ENCODE peak calls at places on chromosomes 7 and 10, in nine cellular contexts. E is upper lobe of left lung, I is esophagus squamous epithelium, T is heart left ventricle, U is fibroblast of lung, X is A549, R is thyroid gland, J is kidney, B is suprapubic skin. Y is an unnamed sample. For H3K9me3, the result is how much of the 10 kb centered on the place peaks cover.

GRCh38 chr10:51389415-51390342 is 309.7 kb downstream of the CSTF2T start:
- DNase-seq in E (peak), I (no peak), T (peak), U (peak), X (no peak), R (peak), J (no peak), B (no peak), Y (peak)

GRCh38 chr7:43737467-43738127 is 8.3 kb upstream of the COA1 start:
- DNase-seq in E (no peak), I (no peak), T (no peak), U (no peak), X (no peak), R (no peak), J (no peak), B (no peak), Y (no peak)

GRCh38 chr10:71555087-71555728 is 158.5 kb downstream of the CDH23 start:
- DNase-seq in E (no peak), I (no peak), T (no peak), U (no peak), X (no peak), R (no peak), J (no peak), B (no peak), Y (no peak)

GRCh38 chr7:29035044-29035740 is 77.1 kb upstream of the TRIL start:
- DNase-seq in E (no peak), I (no peak), T (no peak), U (peak), X (peak), R (peak), J (no peak), B (no peak), Y (no peak)

GRCh38 chr10:21368022-21368582 is 157.4 kb downstream of the SKIDA1 start:
- DNase-seq in E (no peak), I (no peak), T (no peak), U (no peak), X (no peak), R (no peak), J (no peak), B (no peak), Y (no peak)

GRCh38 chr7:123522061-123522460 is 12.3 kb downstream of the IQUB start:
- DNase-seq in E (no peak), I (no peak), T (no peak), U (no peak), X (no peak), R (peak), J (peak), B (no peak), Y (peak)

GRCh38 chr10:28291881-28292297 is 11.0 kb downstream of the MPP7 start:
- DNase-seq in E (peak), I (no peak), T (no peak), U (peak), X (no peak), R (no peak), J (no peak), B (no peak), Y (no peak)

GRCh38 chr10:131901181-131901829 is 497 bp downstream of the PPP2R2D start:
- DNase-seq in E (peak), I (no peak), T (peak), U (peak), X (peak), R (peak), J (peak), B (peak), Y (peak)

GRCh38 chr10:25575343-25575742 is 358.7 kb upstream of the MYO3A start:
- DNase-seq in E (no peak), I (no peak), T (no peak), U (no peak), X (no peak), R (no peak), J (no peak), B (no peak), Y (no peak)

GRCh38 chr10:118017850-118018249 is 28.9 kb downstream of the RAB11FIP2 start:
- DNase-seq in E (peak), I (no peak), T (no peak), U (no peak), X (no peak), R (peak), J (no peak), B (no peak), Y (no peak)

GRCh38 chr7:39054731-39055130 is 77.0 kb downstream of the POU6F2 start:
- DNase-seq in E (no peak), I (no peak), T (no peak), U (no peak), X (no peak), R (no peak), J (no peak), B (no peak), Y (no peak)

GRCh38 chr10:80538481-80539185 is 931 bp downstream of the SH2D4B start:
- DNase-seq in E (no peak), I (no peak), T (no peak), U (no peak), X (no peak), R (no peak), J (no peak), B (peak), Y (peak)

GRCh38 chr7:69609901-69610674 is 11.8 kb downstream of the AUTS2 start:
- DNase-seq in E (no peak), I (no peak), T (no peak), U (no peak), X (no peak), R (no peak), J (no peak), B (no peak), Y (no peak)

GRCh38 chr7:108263364-108263951 is 133.3 kb upstream of the LAMB4 start:
- DNase-seq in E (no peak), I (no peak), T (no peak), U (no peak), X (no peak), R (peak), J (no peak), B (no peak), Y (peak)

GRCh38 chr7:155356323-155357105 is 58.8 kb downstream of the INSIG1 start:
- DNase-seq in E (no peak), I (no peak), T (no peak), U (no peak), X (peak), R (peak), J (peak), B (peak), Y (no peak)

GRCh38 chr10:95525033-95525418 is 36.1 kb downstream of the SORBS1 start:
- DNase-seq in E (no peak), I (no peak), T (no peak), U (no peak), X (no peak), R (no peak), J (no peak), B (no peak), Y (no peak)

GRCh38 chr7:69819306-69819705 is 221.0 kb downstream of the AUTS2 start:
- DNase-seq in E (no peak), I (no peak), T (no peak), U (no peak), X (no peak), R (no peak), J (no peak), B (no peak), Y (no peak)

GRCh38 chr7:154927624-154928125 is 75.2 kb downstream of the PAXIP1 start:
- DNase-seq in E (peak), I (peak), T (peak), U (peak), X (peak), R (peak), J (no peak), B (peak), Y (peak)

GRCh38 chr7:138738114-138738513 is 37.0 kb upstream of the SVOPL start:
- DNase-seq in E (no peak), I (no peak), T (no peak), U (no peak), X (no peak), R (no peak), J (no peak), B (no peak), Y (no peak)

GRCh38 chr7:98872328-98872924 is 2.6 kb upstream of the TMEM130 start:
- DNase-seq in E (peak), I (no peak), T (no peak), U (peak), X (peak), R (no peak), J (no peak), B (peak), Y (no peak)

GRCh38 chr7:77799078-77799964 is 748 bp downstream of the PHTF2 start:
- DNase-seq in E (peak), I (no peak), T (peak), U (peak), X (peak), R (peak), J (peak), B (peak), Y (peak)

GRCh38 chr10:102982281-102982680 is 64.2 kb downstream of the CNNM2 start:
- DNase-seq in E (no peak), I (no peak), T (no peak), U (no peak), X (no peak), R (peak), J (no peak), B (no peak), Y (no peak)

GRCh38 chr7:7803597-7804229 is 85.3 kb upstream of the RPA3 start:
- DNase-seq in E (no peak), I (no peak), T (no peak), U (no peak), X (no peak), R (no peak), J (no peak), B (no peak), Y (no peak)

GRCh38 chr10:90062786-90063185 is 361.4 kb downstream of the KIF20B start:
- DNase-seq in E (no peak), I (no peak), T (no peak), U (peak), X (no peak), R (no peak), J (no peak), B (no peak), Y (no peak)

GRCh38 chr10:124244256-124244877 is 151.0 kb upstream of the CHST15 start:
- DNase-seq in E (no peak), I (no peak), T (no peak), U (no peak), X (no peak), R (no peak), J (peak), B (peak), Y (no peak)

GRCh38 chr10:85570871-85571270 is 795.7 kb downstream of the GRID1 start:
- DNase-seq in E (no peak), I (no peak), T (no peak), U (no peak), X (no peak), R (no peak), J (no peak), B (no peak), Y (no peak)

GRCh38 chr7:29146888-29147609 is 712 bp upstream of the CPVL start:
- DNase-seq in E (no peak), I (no peak), T (peak), U (no peak), X (no peak), R (peak), J (peak), B (no peak), Y (peak)

GRCh38 chr10:104580321-104580720 is 60.8 kb upstream of the SORCS3 start:
- DNase-seq in E (no peak), I (no peak), T (no peak), U (peak), X (no peak), R (no peak), J (no peak), B (no peak), Y (no peak)

GRCh38 chr7:4144801-4145470 is 537.2 kb upstream of the FOXK1 start:
- DNase-seq in E (no peak), I (no peak), T (peak), U (peak), X (no peak), R (no peak), J (peak), B (peak), Y (peak)

GRCh38 chr7:56026538-56026937 is 24.7 kb downstream of the PSPH start:
- DNase-seq in E (no peak), I (no peak), T (no peak), U (no peak), X (no peak), R (no peak), J (no peak), B (no peak), Y (no peak)

GRCh38 chr7:48781783-48782182 is 142.6 kb upstream of the CDC14C start:
- DNase-seq in E (no peak), I (no peak), T (no peak), U (no peak), X (no peak), R (no peak), J (no peak), B (no peak), Y (no peak)

GRCh38 chr10:73229567-73229966 is 17.5 kb downstream of the DNAJC9 start:
- DNase-seq in E (no peak), I (no peak), T (no peak), U (no peak), X (no peak), R (no peak), J (no peak), B (no peak), Y (no peak)

GRCh38 chr7:118575393-118575948 is 351.0 kb downstream of the ANKRD7 start:
- DNase-seq in E (no peak), I (no peak), T (no peak), U (no peak), X (no peak), R (no peak), J (no peak), B (no peak), Y (no peak)

GRCh38 chr10:31157125-31157983 is 125.7 kb upstream of the ZNF438 start:
- DNase-seq in E (no peak), I (no peak), T (peak), U (peak), X (no peak), R (peak), J (peak), B (no peak), Y (no peak)

GRCh38 chr7:131106681-131107342 is 220.9 kb upstream of the MKLN1 start:
- DNase-seq in E (peak), I (no peak), T (peak), U (no peak), X (no peak), R (peak), J (peak), B (peak), Y (peak)

GRCh38 chr10:17708806-17709205 is 43.2 kb upstream of the TMEM236 start:
- DNase-seq in E (no peak), I (no peak), T (no peak), U (no peak), X (no peak), R (no peak), J (peak), B (no peak), Y (no peak)

GRCh38 chr10:110858297-110858934 is 13.3 kb upstream of the PDCD4 start:
- DNase-seq in E (no peak), I (no peak), T (no peak), U (no peak), X (no peak), R (no peak), J (no peak), B (no peak), Y (peak)

GRCh38 chr10:67666416-67667043 is 29.5 kb downstream of the CTNNA3 start:
- DNase-seq in E (no peak), I (no peak), T (no peak), U (peak), X (peak), R (no peak), J (no peak), B (no peak), Y (no peak)

GRCh38 chr7:46397591-46397990 is 476.5 kb upstream of the IGFBP3 start:
- DNase-seq in E (no peak), I (no peak), T (no peak), U (no peak), X (no peak), R (no peak), J (no peak), B (no peak), Y (no peak)

GRCh38 chr10:22833781-22834180 is 94.1 kb upstream of the ARMC3 start:
- DNase-seq in E (no peak), I (no peak), T (no peak), U (no peak), X (no peak), R (no peak), J (no peak), B (no peak), Y (no peak)
- TF ChIP-seq CTCF in E (no peak), I (no peak), T (no peak), U (no peak), X (no peak), R (no peak), J (no peak), B (no peak), Y (no peak)

GRCh38 chr10:24209421-24209770 is 458 bp downstream of the KIAA1217 start:
- DNase-seq in E (no peak), I (no peak), T (no peak), U (peak), X (peak), R (peak), J (no peak), B (no peak), Y (no peak)
- H3K4me3 ChIP-seq in E (peak), I (peak), T (peak), U (peak), X (peak), R (no peak), J (peak), B (peak), Y (peak)

GRCh38 chr7:63093481-63093880 is 905.2 kb upstream of the ZNF722 start:
- DNase-seq in E (no peak), I (no peak), T (no peak), U (no peak), X (no peak), R (no peak), J (no peak), B (no peak), Y (no peak)

GRCh38 chr7:63092951-63093350 is 905.7 kb upstream of the ZNF722 start:
- DNase-seq in E (no peak), I (no peak), T (no peak), U (no peak), X (no peak), R (no peak), J (no peak), B (no peak), Y (no peak)

GRCh38 chr7:63087575-63088190 is 911.0 kb upstream of the ZNF722 start:
- DNase-seq in E (no peak), I (no peak), T (no peak), U (no peak), X (no peak), R (no peak), J (no peak), B (no peak), Y (no peak)
- H3K9me3 ChIP-seq in E (half or more), I (half or more), T (half or more), U (under half), X (under half), R (under half), J (under half), B (half or more), Y (under half)

GRCh38 chr10:92594194-92594593 is 1.3 kb downstream of the KIF11 start:
- DNase-seq in E (no peak), I (no peak), T (no peak), U (no peak), X (no peak), R (no peak), J (no peak), B (no peak), Y (no peak)

GRCh38 chr10:92593553-92594046 is 670 bp downstream of the KIF11 start:
- DNase-seq in E (no peak), I (no peak), T (no peak), U (no peak), X (no peak), R (no peak), J (no peak), B (no peak), Y (no peak)

GRCh38 chr10:92591550-92592140 is 1.3 kb upstream of the KIF11 start:
- DNase-seq in E (peak), I (peak), T (peak), U (peak), X (peak), R (peak), J (peak), B (peak), Y (peak)

GRCh38 chr10:92592761-92593552 is at the start of gene KIF11:
- DNase-seq in E (peak), I (peak), T (peak), U (peak), X (peak), R (peak), J (peak), B (peak), Y (peak)

GRCh38 chr10:92590623-92591549 is 2.0 kb upstream of the KIF11 start:
- DNase-seq in E (peak), I (no peak), T (peak), U (peak), X (peak), R (peak), J (no peak), B (no peak), Y (peak)
- TF ChIP-seq CTCF in E (no peak), I (no peak), T (peak), U (peak), X (peak), R (no peak), J (no peak), B (no peak), Y (no peak)

GRCh38 chr7:1056006-1056784 is 11.8 kb downstream of the GPR146 start:
- DNase-seq in E (peak), I (no peak), T (peak), U (no peak), X (no peak), R (peak), J (peak), B (no peak), Y (no peak)
- H3K4me3 ChIP-seq in E (peak), I (peak), T (peak), U (no peak), X (no peak), R (no peak), J (no peak), B (peak), Y (no peak)

GRCh38 chr10:15852111-15852557 is 8.2 kb downstream of the MINDY3 start:
- DNase-seq in E (no peak), I (no peak), T (no peak), U (no peak), X (no peak), R (no peak), J (no peak), B (no peak), Y (no peak)
- H3K9me3 ChIP-seq in E (under half), I (under half), T (under half), U (under half), X (under half), R (under half), J (under half), B (under half), Y (under half)

Y was measured in colonic mucosa.